ENCODE peak calls at places on chromosomes 1 and 21, in seven cellular contexts. S is SK-N-SH, O is K562, D is HCT116, W is H1, V is GM12878, I is HepG2. B is an unnamed sample.
A peak's percentile ranks its signal among the peaks of the same experiment; 100 is the strongest.

GRCh38 chr1:192402571-192402970 is 85.8 kb downstream of the RGS21 start:
- DNase-seq in O (no peak), V (no peak), I (no peak), W (no peak), S (no peak), D (no peak), B (no peak)

GRCh38 chr1:91066545-91066944 is 44.7 kb upstream of the ZNF644 start:
- DNase-seq in O (no peak), S (no peak), D (no peak), I (no peak), V (no peak), W (peak; percentile 2), B (no peak)

GRCh38 chr1:167502719-167503452 is 15.4 kb downstream of the CD247 start:
- DNase-seq in O (no peak), D (no peak), W (no peak), S (no peak), I (no peak), V (no peak), B (no peak)

GRCh38 chr1:84693009-84693408 is 2.7 kb upstream of the SSX2IP start:
- DNase-seq in S (no peak), W (no peak), V (no peak), I (no peak), O (peak; percentile 43), D (no peak), B (no peak)

GRCh38 chr1:172626845-172627244 is 32.1 kb upstream of the FASLG start:
- DNase-seq in S (no peak), V (no peak), I (peak; percentile 7), D (no peak), W (no peak), O (no peak), B (no peak)

GRCh38 chr1:182359645-182360044 is 31.9 kb downstream of the GLUL start:
- DNase-seq in V (no peak), D (no peak), O (peak; percentile 85), W (no peak), I (no peak), S (no peak), B (no peak)

GRCh38 chr1:59686170-59686569 is 128.6 kb upstream of the HOOK1 start:
- DNase-seq in S (no peak), O (no peak), V (no peak), D (no peak), I (no peak), W (no peak), B (no peak)

GRCh38 chr21:31198575-31198974 is 145.5 kb downstream of the TIAM1 start:
- DNase-seq in W (no peak), O (peak; percentile 63), S (peak; percentile 55), I (peak; percentile 30), V (no peak), D (peak; percentile 48), B (peak; percentile 49)

GRCh38 chr1:96445296-96445695 is 276.3 kb upstream of the PTBP2 start:
- DNase-seq in D (no peak), V (no peak), I (no peak), W (no peak), S (no peak), O (no peak), B (no peak)

GRCh38 chr21:45819478-45820170 is 161.9 kb upstream of the COL6A1 start:
- DNase-seq in I (no peak), D (no peak), W (no peak), S (peak; percentile 83), V (no peak), O (no peak), B (no peak)

GRCh38 chr1:8860738-8861516 is 17.6 kb downstream of the ENO1 start:
- DNase-seq in V (no peak), S (no peak), D (no peak), O (no peak), W (no peak), I (no peak), B (no peak)

GRCh38 chr1:12537906-12538461 is 80.0 kb downstream of the DHRS3 start:
- DNase-seq in D (no peak), W (no peak), S (no peak), O (no peak), V (no peak), I (no peak), B (no peak)

GRCh38 chr1:230144765-230145504 is 77.9 kb downstream of the GALNT2 start:
- DNase-seq in S (no peak), V (no peak), O (peak; percentile 71), I (no peak), W (no peak), D (no peak), B (no peak)

GRCh38 chr1:2076826-2077225 is 26.6 kb downstream of the PRKCZ start:
- DNase-seq in D (no peak), S (no peak), I (no peak), V (no peak), O (no peak), W (no peak), B (no peak)

GRCh38 chr1:221031015-221031889 is 152.0 kb downstream of the HLX start:
- DNase-seq in I (no peak), D (no peak), V (no peak), S (no peak), W (no peak), O (peak; percentile 54), B (no peak)

GRCh38 chr1:30732277-30732996 is 9.1 kb upstream of the MATN1 start:
- DNase-seq in O (no peak), W (no peak), D (no peak), I (no peak), V (no peak), S (no peak), B (no peak)

GRCh38 chr1:32496127-32496526 is 31.3 kb downstream of the ZBTB8B start:
- DNase-seq in I (no peak), V (no peak), W (no peak), S (no peak), O (peak; percentile 29), D (no peak), B (peak; percentile 74)

GRCh38 chr1:46396429-46397398 is 2.6 kb downstream of the FAAH start:
- DNase-seq in W (no peak), V (no peak), O (no peak), I (no peak), D (no peak), S (peak; percentile 22), B (no peak)

GRCh38 chr1:1207254-1207902 is 986 bp upstream of the TNFRSF18 start:
- DNase-seq in I (no peak), D (no peak), V (no peak), S (peak; percentile 41), O (no peak), W (no peak), B (no peak)

GRCh38 chr1:187042538-187042937 is 213.8 kb downstream of the PLA2G4A start:
- DNase-seq in W (no peak), D (no peak), V (no peak), S (no peak), O (no peak), I (no peak), B (no peak)

GRCh38 chr1:157952601-157953000 is 40.8 kb upstream of the KIRREL1 start:
- DNase-seq in O (no peak), V (no peak), W (no peak), I (no peak), S (no peak), D (no peak), B (no peak)

GRCh38 chr1:46411601-46412341 is 17.7 kb downstream of the FAAH start:
- DNase-seq in O (peak; percentile 51), W (no peak), V (no peak), S (peak; percentile 51), D (no peak), I (no peak), B (no peak)

GRCh38 chr1:60922304-60922703 is 160.1 kb upstream of the NFIA start:
- DNase-seq in D (no peak), O (no peak), I (no peak), W (no peak), S (no peak), V (no peak), B (no peak)

GRCh38 chr1:57101171-57101570 is 135.4 kb upstream of the C8B start:
- DNase-seq in D (no peak), S (no peak), I (no peak), V (no peak), W (no peak), O (no peak), B (no peak)

GRCh38 chr1:85438353-85438752 is 26.6 kb downstream of the DDAH1 start:
- DNase-seq in D (no peak), I (peak; percentile 54), S (no peak), O (no peak), W (no peak), V (no peak), B (no peak)

GRCh38 chr1:2569060-2569459 is 12.9 kb downstream of the TNFRSF14 start:
- DNase-seq in I (no peak), S (no peak), O (no peak), W (no peak), D (no peak), V (no peak), B (no peak)

GRCh38 chr21:45039309-45040113 is 34.9 kb upstream of the ADARB1 start:
- DNase-seq in D (no peak), V (no peak), S (peak; percentile 29), I (no peak), O (no peak), W (no peak), B (no peak)

GRCh38 chr1:177631770-177632169 is 338.1 kb downstream of the SEC16B start:
- DNase-seq in I (no peak), D (no peak), W (no peak), O (no peak), S (no peak), V (no peak), B (no peak)
- TF ChIP-seq CTCF in I (no peak), D (peak; percentile 11), W (no peak), O (no peak), S (no peak), V (no peak), B (no peak)

DNA sequence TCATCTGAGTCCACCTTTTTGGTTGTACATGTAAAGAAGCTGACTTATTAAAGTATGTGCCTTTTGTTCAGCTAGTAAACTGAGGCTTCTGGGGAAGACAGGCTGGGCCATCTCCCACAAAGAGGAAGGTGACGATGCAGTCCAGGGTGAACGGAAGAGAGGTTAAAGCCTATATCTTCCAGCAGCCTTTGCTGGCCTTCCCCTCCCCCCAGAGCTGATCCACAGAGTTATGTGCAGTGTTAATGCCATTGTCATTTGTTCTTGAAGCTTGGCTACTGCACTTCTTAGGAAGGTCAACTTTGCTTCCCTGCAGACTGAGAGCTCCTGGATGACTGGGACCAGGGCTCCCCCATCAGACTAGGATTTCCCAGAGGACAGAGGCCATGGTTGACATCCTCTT is 2.2 kb downstream of the SLC30A2 start:
- DNase-seq in O (peak; percentile 79), S (no peak), I (no peak), V (no peak), W (no peak), D (no peak), B (no peak)
- TF ChIP-seq POLR2AphosphoS5 in O (no peak), S (no peak), I (no peak), V (no peak), W (no peak), D (no peak), B (no peak)

GRCh38 chr1:202710070-202711025 is at the start of gene SYT2:
- DNase-seq in I (no peak), O (peak; percentile 32), S (peak; percentile 88), V (no peak), D (no peak), W (no peak), B (peak; percentile 21)
- H3K9ac ChIP-seq in I (no peak within 1 kb of the TSS), O (no peak within 1 kb of the TSS), S (no peak within 1 kb of the TSS), V (no peak within 1 kb of the TSS), D (no peak within 1 kb of the TSS), W (no peak within 1 kb of the TSS), B (no peak within 1 kb of the TSS)

DNA sequence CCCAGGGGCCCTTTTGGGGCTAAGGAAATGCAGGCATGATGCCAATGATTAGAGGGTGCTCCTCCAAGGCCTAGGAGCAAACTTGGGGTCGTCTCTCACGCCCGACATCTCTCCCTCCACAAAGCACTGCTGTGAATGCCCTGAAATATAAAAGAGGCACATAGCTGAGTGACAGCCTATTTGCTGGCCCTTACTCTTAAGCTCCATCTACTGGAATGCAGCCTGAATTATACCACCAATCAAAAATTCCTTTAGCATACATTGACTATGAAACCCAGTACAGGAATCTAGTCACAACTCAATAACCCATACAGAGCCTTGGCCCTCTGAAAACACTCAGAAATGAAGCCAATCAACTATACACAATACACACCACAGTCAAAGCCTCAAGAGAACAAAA is 105.5 kb downstream of the LRIG2 start:
- DNase-seq in O (no peak), W (no peak), V (no peak), I (no peak), S (no peak), D (no peak), B (peak; percentile 5)
- TF ChIP-seq CTCF in O (peak; percentile 14), W (no peak), V (no peak), I (peak; percentile 41), S (peak; percentile 27), D (no peak), B (peak; percentile 3)

B was measured in endothelial cell of umbilical vein.